ENCODE peak calls at places on chromosomes 6 and 20, in six cellular contexts. Q is SK-N-SH, M is HepG2, B is GM12878, Y is K562, C is HCT116. O is an unnamed sample. For H3K9me3, the result is how much of the 10 kb centered on the place peaks cover.

GRCh38 chr20:24007758-24008157 is 19.2 kb upstream of the GGTLC1 start:
- DNase-seq in Q (no peak), M (no peak), B (no peak), Y (no peak), C (no peak), O (no peak)

GRCh38 chr6:78810146-78810545 is 57.2 kb upstream of the IRAK1BP1 start:
- DNase-seq in Q (peak), M (peak), B (no peak), Y (peak), C (peak), O (peak)

GRCh38 chr6:169885831-169886230 is 134.4 kb downstream of the ERMARD start:
- DNase-seq in Q (no peak), M (no peak), B (no peak), Y (no peak), C (no peak), O (no peak)

GRCh38 chr6:78487401-78487800 is 379.9 kb upstream of the IRAK1BP1 start:
- DNase-seq in Q (no peak), M (no peak), B (no peak), Y (no peak), C (no peak), O (no peak)

GRCh38 chr6:1297746-1298145 is 14.2 kb upstream of the FOXQ1 start:
- DNase-seq in Q (no peak), M (no peak), B (no peak), Y (no peak), C (no peak), O (no peak)

GRCh38 chr20:18613553-18613952 is 25.7 kb downstream of the DTD1 start:
- DNase-seq in Q (no peak), M (no peak), B (no peak), Y (no peak), C (no peak), O (no peak)

GRCh38 chr20:24662756-24663399 is 193.4 kb downstream of the SYNDIG1 start:
- DNase-seq in Q (peak), M (no peak), B (no peak), Y (no peak), C (no peak), O (no peak)

GRCh38 chr20:34058831-34059230 is 53.2 kb downstream of the EIF2S2 start:
- DNase-seq in Q (no peak), M (no peak), B (no peak), Y (no peak), C (no peak), O (no peak)

GRCh38 chr6:84762220-84762940 is 2.0 kb downstream of the TBX18 start:
- DNase-seq in Q (peak), M (no peak), B (no peak), Y (peak), C (no peak), O (no peak)

GRCh38 chr20:50120935-50121693 is 8.2 kb upstream of the UBE2V1 start:
- DNase-seq in Q (peak), M (peak), B (no peak), Y (peak), C (peak), O (no peak)

GRCh38 chr20:19976595-19977372 is 40.4 kb upstream of the NAA20 start:
- DNase-seq in Q (no peak), M (peak), B (no peak), Y (no peak), C (peak), O (peak)

GRCh38 chr20:48603116-48603818 is 224.5 kb downstream of the PREX1 start:
- DNase-seq in Q (no peak), M (no peak), B (no peak), Y (no peak), C (no peak), O (no peak)

GRCh38 chr20:58131581-58132142 is 96.8 kb downstream of the ANKRD60 start:
- DNase-seq in Q (no peak), M (peak), B (no peak), Y (no peak), C (peak), O (no peak)

GRCh38 chr6:110596354-110596753 is 119.9 kb upstream of the SLC22A16 start:
- DNase-seq in Q (no peak), M (no peak), B (no peak), Y (no peak), C (no peak), O (no peak)

GRCh38 chr6:111057074-111057752 is 30.1 kb upstream of the SLC16A10 start:
- DNase-seq in Q (peak), M (peak), B (no peak), Y (peak), C (peak), O (no peak)

GRCh38 chr6:131949909-131950766 is 1.0 kb downstream of the CCN2 start:
- DNase-seq in Q (peak), M (peak), B (no peak), Y (no peak), C (peak), O (no peak)

GRCh38 chr6:52233975-52234823 is 10.1 kb downstream of the IL17F start:
- DNase-seq in Q (peak), M (peak), B (no peak), Y (peak), C (peak), O (peak)

GRCh38 chr6:108565091-108565766 is 4.5 kb downstream of the FOXO3 start:
- DNase-seq in Q (no peak), M (no peak), B (peak), Y (peak), C (no peak), O (no peak)

GRCh38 chr6:112574190-112574589 is 227.1 kb downstream of the RFPL4B start:
- DNase-seq in Q (no peak), M (no peak), B (no peak), Y (no peak), C (no peak), O (no peak)

GRCh38 chr20:5191829-5192569 is 65.2 kb downstream of the CDS2 start:
- DNase-seq in Q (peak), M (peak), B (peak), Y (peak), C (peak), O (no peak)

GRCh38 chr6:56766806-56767178 is 124.1 kb upstream of the DST start:
- DNase-seq in Q (no peak), M (no peak), B (peak), Y (no peak), C (no peak), O (no peak)

GRCh38 chr6:170025341-170026271 is 265.3 kb downstream of the DLL1 start:
- DNase-seq in Q (no peak), M (no peak), B (no peak), Y (peak), C (no peak), O (no peak)

GRCh38 chr6:31058128-31058894 is 48.0 kb downstream of the MUC22 start:
- DNase-seq in Q (peak), M (peak), B (no peak), Y (peak), C (peak), O (no peak)

GRCh38 chr20:21083825-21084325 is 22.3 kb downstream of the LINC00237 start:
- DNase-seq in Q (no peak), M (no peak), B (no peak), Y (no peak), C (no peak), O (no peak)

GRCh38 chr6:160337991-160338390 is 10.2 kb upstream of the SLC22A3 start:
- DNase-seq in Q (no peak), M (no peak), B (no peak), Y (no peak), C (no peak), O (no peak)

GRCh38 chr6:17497701-17498100 is 102.4 kb upstream of the FAM8A1 start:
- DNase-seq in Q (no peak), M (no peak), B (no peak), Y (no peak), C (no peak), O (no peak)

GRCh38 chr20:1267809-1268374 is 1.8 kb downstream of the SNPH start:
- DNase-seq in Q (no peak), M (no peak), B (no peak), Y (no peak), C (no peak), O (no peak)

GRCh38 chr6:143397229-143398222 is 53.0 kb downstream of the ADAT2 start:
- DNase-seq in Q (no peak), M (peak), B (no peak), Y (peak), C (peak), O (peak)

GRCh38 chr6:17167327-17167979 is 65.6 kb downstream of the STMND1 start:
- DNase-seq in Q (peak), M (peak), B (no peak), Y (peak), C (peak), O (peak)

GRCh38 chr6:112909781-112910180 is 562.7 kb downstream of the RFPL4B start:
- DNase-seq in Q (no peak), M (no peak), B (no peak), Y (no peak), C (no peak), O (no peak)

GRCh38 chr6:37646097-37646864 is 51.4 kb downstream of the MDGA1 start:
- DNase-seq in Q (no peak), M (no peak), B (no peak), Y (no peak), C (no peak), O (no peak)

GRCh38 chr6:37647765-37648085 is 50.0 kb downstream of the MDGA1 start:
- DNase-seq in Q (no peak), M (no peak), B (no peak), Y (no peak), C (no peak), O (no peak)

GRCh38 chr6:37650071-37650481 is 47.6 kb downstream of the MDGA1 start:
- DNase-seq in Q (no peak), M (peak), B (no peak), Y (peak), C (no peak), O (peak)

GRCh38 chr6:37646986-37647764 is 50.5 kb downstream of the MDGA1 start:
- DNase-seq in Q (no peak), M (no peak), B (no peak), Y (no peak), C (no peak), O (no peak)

GRCh38 chr6:37648465-37649330 is 49.0 kb downstream of the MDGA1 start:
- DNase-seq in Q (no peak), M (no peak), B (no peak), Y (peak), C (peak), O (no peak)
- H3K4me3 ChIP-seq in Q (no peak), M (no peak), B (no peak), Y (no peak), C (no peak), O (no peak)

DNA sequence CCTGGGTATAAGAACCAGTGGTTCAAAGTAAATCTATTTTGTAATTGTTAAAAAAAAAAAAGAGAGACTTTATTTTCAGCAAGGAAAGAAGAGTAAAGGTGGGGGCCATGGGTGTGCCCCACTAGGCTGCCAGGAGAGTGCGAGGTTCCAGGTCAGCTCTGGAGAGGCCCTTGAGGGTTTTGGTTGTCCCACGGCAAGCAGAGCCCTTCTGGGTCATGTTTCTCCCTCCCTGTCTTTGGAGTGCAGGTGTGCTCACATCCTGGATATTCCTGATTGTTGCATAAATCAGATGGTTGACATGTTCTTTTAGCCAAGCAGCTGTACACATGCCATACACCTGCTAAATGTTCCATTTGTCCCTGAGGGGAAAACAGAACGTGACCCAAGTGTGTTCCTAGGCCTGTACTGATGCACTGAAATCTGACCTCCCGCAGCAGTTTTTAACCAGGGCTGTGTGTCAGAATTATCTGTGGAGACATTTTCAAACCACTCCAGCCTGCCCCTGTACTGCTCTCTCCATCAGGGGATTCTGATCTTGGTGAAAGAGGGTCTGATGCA is 77.5 kb upstream of the BEND3 start:
- DNase-seq in Q (no peak), M (no peak), B (no peak), Y (no peak), C (no peak), O (no peak)
- H3K9me3 ChIP-seq in Q (under half), M (under half), B (under half), Y (under half), C (under half), O (under half)

DNA sequence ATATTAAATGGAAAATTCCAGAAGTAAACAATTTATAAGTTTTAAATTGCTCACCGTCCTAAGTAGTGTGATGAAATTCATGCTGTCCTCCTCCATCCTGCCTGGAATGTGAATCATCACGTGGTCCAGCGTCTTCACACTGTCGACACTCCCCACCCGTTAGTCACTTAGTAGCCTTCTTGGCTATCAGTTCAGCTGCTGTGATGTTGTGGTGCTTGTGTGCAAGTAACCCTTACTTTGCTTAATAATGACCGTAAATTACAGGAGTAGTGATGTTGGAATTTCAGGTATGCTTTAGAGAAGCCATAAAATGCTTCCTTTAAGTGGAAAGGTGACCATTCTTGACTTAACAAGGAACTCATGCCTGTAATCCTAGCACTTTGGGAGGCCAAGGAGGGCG is 25.2 kb downstream of the RIOK1 start:
- DNase-seq in Q (no peak), M (no peak), B (no peak), Y (no peak), C (no peak), O (no peak)
- TF ChIP-seq YY1 in Q (no peak), M (no peak), B (no peak), Y (no peak), C (no peak), O (no peak)

DNA sequence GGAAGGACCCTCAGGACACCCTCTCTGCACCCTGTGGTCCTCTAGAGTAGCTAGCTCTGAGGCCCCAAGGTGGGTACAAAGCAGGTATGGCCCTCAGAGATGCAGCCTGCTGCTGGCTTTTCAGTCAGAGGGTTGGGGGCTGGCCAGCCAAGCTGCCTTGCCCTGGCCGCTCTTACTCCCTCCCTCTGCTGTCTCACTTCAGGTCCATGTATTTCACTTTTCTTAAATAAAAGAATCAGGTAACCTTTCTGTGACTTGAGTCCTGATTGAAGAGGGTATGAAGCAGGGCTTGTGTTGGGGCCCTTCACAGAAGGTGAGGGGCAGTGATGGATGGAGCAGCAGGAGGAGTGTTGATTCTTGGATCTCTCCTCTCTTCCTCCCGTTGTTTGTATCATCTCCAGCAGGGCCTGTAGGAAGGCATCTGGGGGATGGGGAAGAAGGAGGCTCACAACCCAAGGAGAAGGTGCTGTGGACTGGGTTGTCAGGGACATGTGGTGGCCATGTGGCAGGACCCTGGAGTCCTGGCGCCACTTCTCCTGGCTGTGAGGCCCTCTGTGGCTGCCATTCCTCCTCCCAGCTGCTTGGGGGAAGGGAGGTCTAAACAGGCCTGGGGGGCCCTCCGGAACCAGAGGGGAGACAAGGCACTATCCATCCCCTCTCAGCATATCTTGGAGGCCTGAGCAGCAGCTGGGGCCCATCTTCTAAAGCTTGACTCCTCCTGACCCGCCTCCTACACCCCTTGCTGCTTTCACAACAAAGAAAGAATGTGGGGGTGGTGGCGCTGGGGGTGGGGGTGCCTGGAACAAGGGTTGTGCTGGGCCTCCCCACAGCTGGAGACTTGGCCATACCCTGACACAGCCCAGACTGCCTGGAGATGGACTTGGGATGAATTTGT is 1.0 kb upstream of the PTK7 start:
- DNase-seq in Q (no peak), M (no peak), B (no peak), Y (peak), C (no peak), O (no peak)
- H3K4me3 ChIP-seq in Q (peak), M (no peak), B (no peak), Y (no peak), C (no peak), O (peak)

GRCh38 chr20:16444056-16444777 is 129.0 kb downstream of the KIF16B start:
- DNase-seq in Q (no peak), M (no peak), B (no peak), Y (no peak), C (no peak), O (no peak)

GRCh38 chr20:16437387-16437990 is 135.8 kb downstream of the KIF16B start:
- DNase-seq in Q (no peak), M (no peak), B (no peak), Y (no peak), C (no peak), O (no peak)

GRCh38 chr20:16445482-16445881 is 127.8 kb downstream of the KIF16B start:
- DNase-seq in Q (no peak), M (no peak), B (no peak), Y (no peak), C (no peak), O (no peak)

GRCh38 chr20:16438100-16438499 is 135.1 kb downstream of the KIF16B start:
- DNase-seq in Q (no peak), M (no peak), B (no peak), Y (no peak), C (no peak), O (no peak)

DNA sequence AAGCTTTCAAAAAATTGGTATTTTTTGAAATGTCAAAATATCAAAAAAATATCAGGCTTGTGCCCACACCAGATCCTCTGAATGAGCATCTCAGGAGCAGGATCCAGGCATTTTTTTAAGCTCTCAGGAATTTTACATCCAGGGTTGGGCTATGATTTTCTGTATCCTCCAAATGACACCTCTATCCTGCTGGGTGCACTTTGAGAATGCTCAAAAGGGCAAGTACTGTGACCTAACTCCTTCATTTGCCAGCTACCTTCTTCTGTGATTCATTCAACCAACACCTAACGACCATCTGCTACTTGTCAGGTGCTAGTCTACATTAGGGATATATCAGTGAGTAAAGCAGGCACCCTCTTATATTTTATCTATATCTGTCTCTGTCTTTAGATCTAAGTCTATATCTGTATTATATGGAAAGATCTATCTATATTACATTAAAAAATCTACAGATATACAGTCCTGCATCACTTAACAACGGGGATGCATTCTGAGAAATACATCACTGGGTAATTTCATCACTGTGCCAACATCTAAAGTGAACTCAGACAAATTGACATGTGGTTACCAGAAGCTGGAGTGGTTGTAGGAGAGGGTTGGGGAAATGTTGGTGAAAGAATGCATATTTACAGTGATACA is 131.6 kb downstream of the KIF16B start:
- DNase-seq in Q (peak), M (no peak), B (no peak), Y (no peak), C (no peak), O (no peak)
- H3K9me3 ChIP-seq in Q (under half), M (under half), B (under half), Y (under half), C (under half), O (under half)

O was measured in NT2/D1.